ENCODE peak calls at places on chromosomes 2 and 18, in four cellular contexts. T is GM23338, R is transverse colon, H is SK-N-SH. U is an unnamed sample.

GRCh38 chr2:98295275-98295674 is 51.0 kb upstream of the CNGA3 start:
- DNase-seq in T (no peak), R (no peak), H (no peak), U (no peak)

GRCh38 chr2:26461601-26462023 is 16.3 kb downstream of the OTOF start:
- DNase-seq in T (no peak), H (no peak), R (peak), U (no peak)

GRCh38 chr2:173854840-173855239 is 110.3 kb downstream of the SP3 start:
- DNase-seq in H (no peak), R (no peak), T (no peak), U (peak)

GRCh38 chr2:47056374-47056773 is 98.7 kb downstream of the STPG4 start:
- DNase-seq in R (no peak), H (peak), T (no peak), U (no peak)

GRCh38 chr2:153403937-153404336 is 74.6 kb downstream of the RPRM start:
- DNase-seq in R (no peak), H (no peak), T (no peak), U (no peak)

GRCh38 chr18:62490967-62491366 is 31.9 kb upstream of the ZCCHC2 start:
- DNase-seq in T (peak), H (no peak), R (no peak), U (no peak)

GRCh38 chr2:99278793-99279291 is 22.2 kb downstream of the LYG1 start:
- DNase-seq in T (no peak), R (no peak), H (no peak), U (no peak)

GRCh38 chr2:3097804-3098203 is 279.8 kb downstream of the EIPR1 start:
- DNase-seq in T (no peak), H (no peak), R (no peak), U (no peak)

GRCh38 chr18:22026362-22026761 is 143.0 kb upstream of the GATA6 start:
- DNase-seq in R (no peak), H (no peak), T (no peak), U (no peak)

GRCh38 chr2:119489232-119489952 is 34.9 kb downstream of the SCTR start:
- DNase-seq in H (no peak), R (peak), T (no peak), U (no peak)

GRCh38 chr2:100704711-100705110 is 115.2 kb upstream of the NPAS2 start:
- DNase-seq in R (no peak), T (no peak), H (no peak), U (no peak)

GRCh38 chr2:157751462-157752058 is 122.9 kb upstream of the ACVR1C start:
- DNase-seq in H (no peak), R (no peak), T (peak), U (no peak)

GRCh38 chr2:84527137-84528129 is 11.1 kb downstream of the DNAH6 start:
- DNase-seq in T (no peak), H (no peak), R (no peak), U (no peak)

GRCh38 chr18:43571078-43571689 is 293.9 kb upstream of the SYT4 start:
- DNase-seq in H (peak), R (no peak), T (peak), U (no peak)

GRCh38 chr2:135960598-135961551 is 24.6 kb downstream of the DARS1 start:
- DNase-seq in T (peak), R (no peak), H (peak), U (no peak)

GRCh38 chr2:25557179-25558036 is 116.0 kb downstream of the DTNB start:
- DNase-seq in H (no peak), R (no peak), T (no peak), U (no peak)

GRCh38 chr2:189629553-189630453 is 31.5 kb upstream of the ASNSD1 start:
- DNase-seq in T (no peak), R (no peak), H (no peak), U (no peak)

GRCh38 chr18:69858897-69859296 is 88.8 kb downstream of the CD226 start:
- DNase-seq in R (no peak), H (no peak), T (no peak), U (no peak)

GRCh38 chr2:72993147-72993546 is 75.8 kb downstream of the EMX1 start:
- DNase-seq in T (peak), H (peak), R (no peak), U (peak)

GRCh38 chr2:44291281-44292248 is 16.3 kb downstream of the SLC3A1 start:
- DNase-seq in H (peak), T (peak), R (peak), U (no peak)

GRCh38 chr2:115484483-115484882 is 1042.0 kb downstream of the DPP10 start:
- DNase-seq in T (no peak), H (no peak), R (no peak), U (no peak)

GRCh38 chr18:11040823-11041712 is 108.3 kb downstream of the PIEZO2 start:
- DNase-seq in R (peak), T (peak), H (peak), U (no peak)

GRCh38 chr18:697771-698170 is 14.7 kb downstream of the ENOSF1 start:
- DNase-seq in T (peak), R (no peak), H (no peak), U (no peak)
- TF ChIP-seq CTCF in T (no peak), R (no peak), H (no peak), U (no peak)

GRCh38 chr2:201139836-201140599 is 24.1 kb downstream of the CFLAR start:
- DNase-seq in H (no peak), T (peak), R (no peak), U (no peak)

GRCh38 chr2:201137505-201138400 is 21.8 kb downstream of the CFLAR start:
- DNase-seq in H (no peak), T (no peak), R (no peak), U (no peak)

GRCh38 chr2:201136889-201137321 is 20.9 kb downstream of the CFLAR start:
- DNase-seq in H (no peak), T (no peak), R (no peak), U (no peak)

GRCh38 chr2:201135396-201135795 is 19.4 kb downstream of the CFLAR start:
- DNase-seq in H (no peak), T (no peak), R (no peak), U (no peak)

GRCh38 chr2:201138401-201138970 is 22.5 kb downstream of the CFLAR start:
- DNase-seq in R (no peak), T (no peak), H (no peak), U (no peak)
- H3K27ac ChIP-seq in R (no peak), T (peak), H (no peak), U (no peak)

GRCh38 chr18:25605322-25605721 is 253.4 kb upstream of the ZNF521 start:
- DNase-seq in R (no peak), H (no peak), T (no peak), U (no peak)
- TF ChIP-seq POLR2AphosphoS5 in R (no peak), H (no peak), T (no peak), U (no peak)

DNA sequence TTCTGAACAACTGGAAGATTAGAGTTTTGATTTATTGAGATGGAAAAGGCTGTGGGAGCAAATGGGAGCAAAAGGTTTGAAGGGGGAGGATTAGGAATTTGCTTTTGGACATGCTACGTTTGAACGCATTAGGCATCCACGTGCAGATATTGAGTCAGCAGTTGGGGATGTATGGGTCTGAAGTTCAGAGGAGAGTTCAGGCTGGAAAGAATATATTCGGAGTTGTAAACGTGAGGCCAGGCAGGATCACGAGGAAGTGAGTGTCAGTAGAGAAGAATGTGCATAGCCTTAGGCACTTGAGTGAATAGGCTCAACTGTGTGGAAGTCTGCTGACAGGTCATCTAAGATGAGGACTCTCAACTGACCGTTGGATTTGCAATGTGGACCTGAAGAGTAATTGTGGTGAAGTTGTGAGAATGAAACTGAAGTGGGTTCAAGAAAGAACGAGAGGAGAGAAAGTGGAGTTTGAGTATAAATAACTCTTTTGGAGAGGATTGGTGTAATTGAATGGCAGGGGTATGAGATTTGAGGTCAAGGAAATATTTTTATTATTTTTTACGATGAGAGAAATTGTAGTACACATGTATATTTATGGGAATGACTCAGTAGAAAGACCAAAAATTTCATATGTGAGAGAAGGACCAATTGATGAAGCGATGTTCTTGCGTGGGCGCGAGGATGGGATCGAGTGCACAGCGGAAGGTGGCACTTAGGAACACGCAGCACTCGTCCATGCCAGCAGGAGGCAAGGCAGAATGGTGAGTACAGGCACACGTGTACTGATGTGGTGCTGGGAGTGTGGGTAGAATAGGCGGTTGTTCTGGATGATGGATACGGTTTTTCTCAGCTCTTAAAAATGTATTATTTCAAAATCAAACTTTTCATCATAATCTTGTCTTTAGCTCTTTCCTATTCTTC is 40.5 kb upstream of the POLE4 start:
- DNase-seq in R (no peak), T (peak), H (no peak), U (no peak)
- TF ChIP-seq CTCF in R (no peak), T (peak), H (no peak), U (no peak)

GRCh38 chr18:80104364-80104779 is 4.7 kb upstream of the ADNP2 start:
- DNase-seq in H (no peak), T (peak), R (no peak), U (no peak)
- H3K27ac ChIP-seq in H (no peak), T (peak), R (no peak), U (no peak)

GRCh38 chr2:38743672-38744398 is 7.3 kb downstream of the SRSF7 start:
- DNase-seq in T (no peak), R (no peak), H (no peak), U (no peak)
- TF ChIP-seq POLR2AphosphoS5 in T (no peak), R (no peak), H (no peak), U (no peak)

DNA sequence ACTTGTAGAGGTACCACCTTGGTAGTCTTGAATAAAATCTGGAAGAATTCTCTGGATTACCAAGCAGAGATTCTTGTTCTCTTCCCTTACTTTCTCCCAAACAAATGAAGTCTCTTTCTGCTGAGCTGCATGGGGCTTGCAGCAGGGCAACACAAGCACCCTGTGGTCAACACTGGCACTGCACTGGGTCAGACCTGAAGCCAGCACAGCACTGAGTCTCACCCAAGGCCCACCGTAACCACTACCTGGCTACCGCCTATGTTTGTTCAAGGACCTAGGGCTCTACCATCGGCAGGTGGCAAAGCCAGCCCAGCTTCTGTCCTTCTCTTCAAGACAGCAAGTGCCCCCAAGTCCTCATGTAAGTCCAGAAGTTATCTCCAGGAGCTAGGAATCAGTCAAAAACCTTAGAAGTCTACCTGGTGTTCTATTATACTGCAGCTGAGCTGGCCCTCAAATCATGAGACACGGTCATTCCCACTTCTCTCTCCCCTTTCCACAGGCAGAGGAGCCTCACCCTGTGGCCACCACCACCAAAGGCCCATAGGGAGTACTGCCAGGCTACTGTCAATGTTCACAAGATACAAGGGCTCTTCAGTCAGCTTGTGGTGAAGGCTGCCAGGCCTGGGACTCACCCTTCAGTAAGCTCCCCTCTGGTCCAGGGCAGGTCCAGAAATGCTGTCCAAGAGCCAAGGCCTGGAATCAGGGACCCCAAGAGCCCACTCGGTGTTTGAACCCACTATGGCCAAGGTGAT is 18.4 kb downstream of the VPS54 start:
- DNase-seq in H (no peak), T (peak), R (no peak), U (no peak)
- TF ChIP-seq CTCF in H (no peak), T (peak), R (no peak), U (peak)

U was measured in suprapubic skin.